ENCODE peak calls at places on chromosomes 2 and 18, in five cellular contexts. S is Daoy, C is kidney epithelial cell, I is B cell, P is NCI-H1436. X is an unnamed sample.

GRCh38 chr2:152587187-152587947 is 129.9 kb downstream of the PRPF40A start:
- DNase-seq in S (no peak), C (no peak), I (no peak), P (no peak), X (no peak)

GRCh38 chr2:60530660-60531276 is 22.7 kb downstream of the BCL11A start:
- DNase-seq in S (peak; percentile 70), C (no peak), I (no peak), P (peak; percentile 67), X (no peak)

GRCh38 chr18:25678226-25678625 is 326.3 kb upstream of the ZNF521 start:
- DNase-seq in S (no peak), C (no peak), I (no peak), P (no peak), X (no peak)

GRCh38 chr2:80102026-80102425 is 202.5 kb downstream of the LRRTM1 start:
- DNase-seq in S (no peak), C (no peak), I (no peak), P (no peak), X (no peak)

GRCh38 chr2:10966741-10967140 is 55.0 kb downstream of the KCNF1 start:
- DNase-seq in S (no peak), C (no peak), I (no peak), P (no peak), X (no peak)

GRCh38 chr2:219058541-219059374 is 2.0 kb downstream of the IHH start:
- DNase-seq in S (no peak), C (no peak), I (no peak), P (no peak), X (no peak)

GRCh38 chr2:16239296-16239850 is 299.0 kb downstream of the MYCN start:
- DNase-seq in S (no peak), C (no peak), I (no peak), P (no peak), X (no peak)

GRCh38 chr18:66560092-66560491 is 43.8 kb downstream of the CDH19 start:
- DNase-seq in S (no peak), C (no peak), I (no peak), P (peak; percentile 43), X (peak; percentile 51)

GRCh38 chr2:158094487-158095092 is 7.1 kb upstream of the UPP2 start:
- DNase-seq in S (no peak), C (peak; percentile 56), I (no peak), P (no peak), X (peak; percentile 5)

GRCh38 chr2:134244091-134244490 is 9.8 kb upstream of the MGAT5 start:
- DNase-seq in S (no peak), C (no peak), I (no peak), P (no peak), X (no peak)

GRCh38 chr2:191970867-191971266 is 124.0 kb upstream of the CAVIN2 start:
- DNase-seq in S (no peak), C (no peak), I (no peak), P (no peak), X (no peak)

GRCh38 chr2:64454316-64455030 is 511 bp downstream of the LGALSL start:
- DNase-seq in S (peak; percentile 56), C (peak; percentile 1), I (peak; percentile 46), P (peak; percentile 32), X (peak; percentile 55)

GRCh38 chr18:46098616-46098933 is 479 bp upstream of the ATP5F1A start:
- DNase-seq in S (no peak), C (no peak), I (no peak), P (no peak), X (no peak)

GRCh38 chr2:203893386-203893785 is 25.8 kb downstream of the CTLA4 start:
- DNase-seq in S (no peak), C (no peak), I (no peak), P (no peak), X (no peak)

GRCh38 chr2:178404380-178404767 is 46.6 kb downstream of the PRKRA start:
- DNase-seq in S (peak; percentile 79), C (peak; percentile 53), I (no peak), P (no peak), X (no peak)

GRCh38 chr2:230865324-230865765 is 603 bp downstream of the ITM2C start:
- DNase-seq in S (no peak), C (no peak), I (no peak), P (no peak), X (no peak)

GRCh38 chr18:13320891-13321425 is 102.4 kb downstream of the LDLRAD4 start:
- DNase-seq in S (no peak), C (no peak), I (no peak), P (no peak), X (no peak)

GRCh38 chr2:146080925-146081324 is 1561.0 kb upstream of the ZEB2 start:
- DNase-seq in S (no peak), C (no peak), I (no peak), P (no peak), X (no peak)

GRCh38 chr2:76391663-76392062 is 680.9 kb upstream of the GCFC2 start:
- DNase-seq in S (no peak), C (no peak), I (no peak), P (peak; percentile 12), X (no peak)

GRCh38 chr2:190446750-190447516 is 38.8 kb downstream of the MFSD6 start:
- DNase-seq in S (no peak), C (no peak), I (no peak), P (no peak), X (no peak)

GRCh38 chr2:217489145-217489960 is 513.4 kb downstream of the TNS1 start:
- DNase-seq in S (peak; percentile 91), C (no peak), I (no peak), P (peak; percentile 74), X (no peak)

GRCh38 chr2:176508984-176509383 is 239.7 kb downstream of the MTX2 start:
- DNase-seq in S (peak; percentile 81), C (peak; percentile 89), I (no peak), P (no peak), X (no peak)

GRCh38 chr2:76953733-76954347 is 568.3 kb downstream of the LRRTM4 start:
- DNase-seq in S (peak; percentile 35), C (no peak), I (no peak), P (peak; percentile 2), X (no peak)

GRCh38 chr2:80489718-80490117 is 185.2 kb upstream of the LRRTM1 start:
- DNase-seq in S (no peak), C (peak; percentile 48), I (no peak), P (no peak), X (no peak)

GRCh38 chr2:43086451-43087221 is 139.8 kb downstream of the ZFP36L2 start:
- DNase-seq in S (peak; percentile 96), C (peak; percentile 98), I (no peak), P (no peak), X (peak; percentile 81)

X was measured in A549.